ENCODE peak calls at places on chromosomes 13 and 19, in seven cellular contexts. M is NCI-H1092; G is AG08395; J is Calu3; R is GM20000; N is psoas muscle; S is stimulated activated effector memory CD8-positive, alpha-beta T cell treated with anti-CD3 and anti-CD28 coated beads, Interleukin-12 subunit alpha, Interleukin-12 subunit beta, amount 100 ng/mL, for 72 hours. E is an unnamed sample.
A peak's percentile ranks its signal among the peaks of the same experiment; 100 is the strongest.

GRCh38 chr19:54105796-54106195 is 3.1 kb downstream of the NDUFA3 start:
- DNase-seq in M (no peak), G (no peak), J (no peak), R (no peak), N (no peak), S (no peak), E (no peak)

GRCh38 chr13:48976677-48977625 is 1.2 kb downstream of the FNDC3A start:
- DNase-seq in M (peak; percentile 64), G (no peak), J (no peak), R (no peak), N (no peak), S (no peak), E (peak; percentile 92)

GRCh38 chr13:75871059-75871458 is 234.9 kb downstream of the LMO7 start:
- DNase-seq in M (no peak), G (no peak), J (no peak), R (no peak), N (no peak), S (no peak), E (no peak)

GRCh38 chr13:80338781-80339577 is 1.9 kb downstream of the SPRY2 start:
- DNase-seq in M (peak; percentile 37), G (peak; percentile 62), J (peak; percentile 43), R (peak; percentile 54), N (peak; percentile 78), S (peak; percentile 50), E (peak; percentile 72)

GRCh38 chr19:12035220-12036172 is at the start of gene ZNF433:
- DNase-seq in M (peak; percentile 92), G (peak; percentile 98), J (peak; percentile 94), R (peak; percentile 95), N (peak; percentile 96), S (peak; percentile 70), E (peak; percentile 93)

GRCh38 chr19:32017341-32017948 is 328.0 kb upstream of the ZNF507 start:
- DNase-seq in M (no peak), G (no peak), J (no peak), R (no peak), N (no peak), S (no peak), E (no peak)

GRCh38 chr19:45972944-45973525 is 630 bp downstream of the NOVA2 start:
- DNase-seq in M (no peak), G (no peak), J (no peak), R (no peak), N (no peak), S (no peak), E (peak; percentile 21)

GRCh38 chr19:46441775-46442332 is 13.1 kb upstream of the PNMA8C start:
- DNase-seq in M (no peak), G (no peak), J (no peak), R (no peak), N (no peak), S (no peak), E (no peak)

GRCh38 chr19:2495130-2495641 is 19.3 kb downstream of the GADD45B start:
- DNase-seq in M (no peak), G (peak; percentile 87), J (peak; percentile 68), R (no peak), N (peak; percentile 80), S (no peak), E (no peak)

GRCh38 chr13:22218784-22219183 is 547.9 kb downstream of the FGF9 start:
- DNase-seq in M (no peak), G (peak; percentile 22), J (no peak), R (no peak), N (no peak), S (no peak), E (no peak)

GRCh38 chr13:46668302-46668720 is 115.3 kb downstream of the LRCH1 start:
- DNase-seq in M (no peak), G (peak; percentile 82), J (no peak), R (no peak), N (peak; percentile 29), S (no peak), E (no peak)

E was measured in Caco-2.